ENCODE peak calls at places on chromosomes 16 and 17, in four cellular contexts. One of them, this sample, is unnamed.

GRCh38 chr16:49587511-49587910 is 213.9 kb downstream of the C16orf78 start:
- DNase-seq in lower leg skin: no peak
- DNase-seq in IMR-90: no peak
- DNase-seq in tibial nerve: no peak
- DNase-seq in this sample: no peak

GRCh38 chr17:48841395-48841831 is 10.6 kb downstream of the CALCOCO2 start:
- DNase-seq in lower leg skin: no peak
- DNase-seq in IMR-90: peak; percentile 76
- DNase-seq in tibial nerve: peak; percentile 75
- DNase-seq in this sample: peak; percentile 87

GRCh38 chr16:49075709-49076108 is 205.9 kb downstream of the CBLN1 start:
- DNase-seq in lower leg skin: peak; percentile 52
- DNase-seq in IMR-90: no peak
- DNase-seq in tibial nerve: no peak
- DNase-seq in this sample: no peak

GRCh38 chr17:75325827-75326586 is 36.8 kb upstream of the SLC25A19 start:
- DNase-seq in lower leg skin: no peak
- DNase-seq in IMR-90: peak; percentile 35
- DNase-seq in tibial nerve: no peak
- DNase-seq in this sample: peak; percentile 90

GRCh38 chr17:28727727-28728363 is 743 bp upstream of the NEK8 start:
- DNase-seq in lower leg skin: peak; percentile 93
- DNase-seq in IMR-90: peak; percentile 48
- DNase-seq in tibial nerve: no peak
- DNase-seq in this sample: peak; percentile 31

GRCh38 chr16:67181346-67181745 is 2.4 kb downstream of the MATCAP1 start:
- DNase-seq in lower leg skin: no peak
- DNase-seq in IMR-90: peak; percentile 92
- DNase-seq in tibial nerve: peak; percentile 33
- DNase-seq in this sample: peak; percentile 91

GRCh38 chr17:45834471-45835396 is 9.9 kb upstream of the SPPL2C start:
- DNase-seq in lower leg skin: no peak
- DNase-seq in IMR-90: no peak
- DNase-seq in tibial nerve: no peak
- DNase-seq in this sample: no peak

GRCh38 chr16:87303431-87303930 is 13.7 kb downstream of the C16orf95 start:
- DNase-seq in lower leg skin: no peak
- DNase-seq in IMR-90: peak; percentile 18
- DNase-seq in tibial nerve: no peak
- DNase-seq in this sample: peak; percentile 18

GRCh38 chr17:74008196-74008595 is 195.3 kb upstream of the RPL38 start:
- DNase-seq in lower leg skin: no peak
- DNase-seq in IMR-90: no peak
- DNase-seq in tibial nerve: no peak
- DNase-seq in this sample: no peak

GRCh38 chr16:85049864-85050263 is 22.3 kb downstream of the KIAA0513 start:
- DNase-seq in lower leg skin: no peak
- DNase-seq in IMR-90: no peak
- DNase-seq in tibial nerve: no peak
- DNase-seq in this sample: no peak

GRCh38 chr16:55056585-55057520 is 126.2 kb downstream of the IRX5 start:
- DNase-seq in lower leg skin: peak; percentile 81
- DNase-seq in IMR-90: no peak
- DNase-seq in tibial nerve: no peak
- DNase-seq in this sample: no peak

GRCh38 chr17:6684460-6684783 is 28.7 kb downstream of the SLC13A5 start:
- DNase-seq in lower leg skin: no peak
- DNase-seq in IMR-90: no peak
- DNase-seq in tibial nerve: no peak
- DNase-seq in this sample: no peak

GRCh38 chr17:18968945-18969887 is 17.3 kb downstream of the SLC5A10 start:
- DNase-seq in lower leg skin: no peak
- DNase-seq in IMR-90: no peak
- DNase-seq in tibial nerve: peak; percentile 7
- DNase-seq in this sample: no peak

GRCh38 chr17:60524463-60525346 is 1.3 kb downstream of the APPBP2 start:
- DNase-seq in lower leg skin: no peak
- DNase-seq in IMR-90: peak; percentile 37
- DNase-seq in tibial nerve: peak; percentile 5
- DNase-seq in this sample: peak; percentile 26

GRCh38 chr17:40058151-40058784 is 4.1 kb upstream of the MED24 start:
- DNase-seq in lower leg skin: no peak
- DNase-seq in IMR-90: peak; percentile 46
- DNase-seq in tibial nerve: no peak
- DNase-seq in this sample: peak; percentile 47

GRCh38 chr17:78583091-78583490 is 5.9 kb upstream of the DNAH17 start:
- DNase-seq in lower leg skin: no peak
- DNase-seq in IMR-90: no peak
- DNase-seq in tibial nerve: no peak
- DNase-seq in this sample: no peak

GRCh38 chr16:1150511-1150982 is 2.4 kb upstream of the CACNA1H start:
- DNase-seq in lower leg skin: no peak
- DNase-seq in IMR-90: peak; percentile 47
- DNase-seq in tibial nerve: no peak
- DNase-seq in this sample: no peak

GRCh38 chr17:56867948-56868376 is 34.0 kb downstream of the DGKE start:
- DNase-seq in lower leg skin: no peak
- DNase-seq in IMR-90: peak; percentile 67
- DNase-seq in tibial nerve: no peak
- DNase-seq in this sample: peak; percentile 74

GRCh38 chr16:106623-107324 is 28.7 kb downstream of the MPG start:
- DNase-seq in lower leg skin: no peak
- DNase-seq in IMR-90: peak; percentile 84
- DNase-seq in tibial nerve: peak; percentile 65
- DNase-seq in this sample: peak; percentile 90

GRCh38 chr17:57045868-57046671 is 39.0 kb upstream of the AKAP1 start:
- DNase-seq in lower leg skin: no peak
- DNase-seq in IMR-90: no peak
- DNase-seq in tibial nerve: no peak
- DNase-seq in this sample: no peak

GRCh38 chr16:473046-474043 is 47.9 kb downstream of the RAB11FIP3 start:
- DNase-seq in lower leg skin: no peak
- DNase-seq in IMR-90: peak; percentile 19
- DNase-seq in tibial nerve: no peak
- DNase-seq in this sample: no peak

GRCh38 chr16:9522589-9522988 is 431.1 kb downstream of the HAPSTR1 start:
- DNase-seq in lower leg skin: no peak
- DNase-seq in IMR-90: no peak
- DNase-seq in tibial nerve: no peak
- DNase-seq in this sample: no peak

GRCh38 chr16:9521749-9522370 is 430.4 kb downstream of the HAPSTR1 start:
- DNase-seq in lower leg skin: no peak
- DNase-seq in IMR-90: no peak
- DNase-seq in tibial nerve: no peak
- DNase-seq in this sample: no peak

GRCh38 chr16:9516444-9516843 is 425.0 kb downstream of the HAPSTR1 start:
- DNase-seq in lower leg skin: no peak
- DNase-seq in IMR-90: no peak
- DNase-seq in tibial nerve: no peak
- DNase-seq in this sample: no peak

GRCh38 chr16:9523994-9524393 is 432.6 kb downstream of the HAPSTR1 start:
- DNase-seq in lower leg skin: no peak
- DNase-seq in IMR-90: no peak
- DNase-seq in tibial nerve: no peak
- DNase-seq in this sample: no peak

GRCh38 chr16:9518054-9518453 is 426.6 kb downstream of the HAPSTR1 start:
- DNase-seq in lower leg skin: no peak
- DNase-seq in IMR-90: no peak
- DNase-seq in tibial nerve: no peak
- DNase-seq in this sample: no peak
- H3K4me3 ChIP-seq in lower leg skin: no peak overlapping the region
- H3K4me3 ChIP-seq in IMR-90: no peak overlapping the region
- H3K4me3 ChIP-seq in tibial nerve: no peak overlapping the region
- H3K4me3 ChIP-seq in this sample: no peak overlapping the region

DNA sequence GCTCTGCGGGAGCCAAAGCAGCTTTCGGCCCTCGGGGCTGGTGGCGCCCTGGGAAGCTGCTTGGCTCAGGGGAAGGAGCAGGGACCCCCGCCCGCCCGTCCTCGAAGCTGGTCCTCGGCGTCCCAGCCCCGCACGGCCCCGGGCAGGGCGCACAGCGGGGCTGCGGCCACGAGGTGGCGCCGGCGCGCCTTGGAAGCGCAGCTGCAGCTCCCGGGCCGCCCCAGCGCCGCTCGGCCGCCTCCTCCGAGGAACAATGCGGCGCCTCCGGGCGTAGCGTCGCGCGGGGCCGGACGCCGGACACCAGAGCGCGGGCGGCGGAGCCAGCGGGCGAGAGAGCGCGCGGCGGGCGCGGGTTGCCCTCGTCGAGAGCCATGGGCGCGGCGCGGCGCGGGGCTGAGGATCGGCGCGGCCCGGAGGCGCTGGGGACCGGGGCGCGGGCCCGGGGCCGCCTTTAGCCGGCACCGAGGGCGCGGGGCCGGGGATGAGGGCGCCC is at the start of gene MGAT5B:
- DNase-seq in lower leg skin: peak; percentile 90
- DNase-seq in IMR-90: peak; percentile 76
- DNase-seq in tibial nerve: peak; percentile 51
- DNase-seq in this sample: peak; percentile 80
- TF ChIP-seq CTCF in lower leg skin: no peak
- TF ChIP-seq CTCF in IMR-90: peak; percentile 94
- TF ChIP-seq CTCF in tibial nerve: peak; percentile 98
- TF ChIP-seq CTCF in this sample: peak; percentile 22

DNA sequence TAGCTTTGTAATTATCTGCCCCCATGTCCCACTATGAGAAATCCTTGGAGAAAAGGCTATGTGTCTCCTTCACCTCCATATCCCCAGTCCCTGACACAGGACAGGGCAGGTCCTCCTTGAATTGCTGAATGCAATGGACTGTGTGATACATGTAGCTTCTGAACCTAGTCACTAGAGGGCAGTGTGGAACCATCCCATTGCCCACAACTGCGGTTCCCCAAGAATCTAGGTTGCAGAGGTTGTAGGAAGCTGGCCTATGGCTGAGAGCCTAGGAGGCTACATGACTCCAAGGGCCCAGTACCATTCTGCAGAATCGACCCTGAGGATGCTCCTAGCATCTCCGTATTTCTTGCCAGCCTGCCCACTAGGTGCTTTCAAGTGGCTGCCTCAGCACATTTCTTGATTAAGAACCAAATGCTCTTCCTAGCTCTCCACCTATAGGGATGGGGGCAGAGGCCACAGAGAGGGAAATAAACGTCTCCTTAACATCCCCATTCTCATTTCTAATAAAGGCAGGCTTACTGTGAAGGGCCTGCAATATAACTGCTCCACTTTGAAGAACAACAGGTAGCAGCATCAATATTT is 394.0 kb downstream of the CA10 start:
- DNase-seq in lower leg skin: no peak
- DNase-seq in IMR-90: peak; percentile 45
- DNase-seq in tibial nerve: peak; percentile 24
- DNase-seq in this sample: peak; percentile 75
- H3K4me3 ChIP-seq in lower leg skin: no peak overlapping the region
- H3K4me3 ChIP-seq in IMR-90: no peak overlapping the region
- H3K4me3 ChIP-seq in tibial nerve: no peak overlapping the region
- H3K4me3 ChIP-seq in this sample: no peak overlapping the region

DNA sequence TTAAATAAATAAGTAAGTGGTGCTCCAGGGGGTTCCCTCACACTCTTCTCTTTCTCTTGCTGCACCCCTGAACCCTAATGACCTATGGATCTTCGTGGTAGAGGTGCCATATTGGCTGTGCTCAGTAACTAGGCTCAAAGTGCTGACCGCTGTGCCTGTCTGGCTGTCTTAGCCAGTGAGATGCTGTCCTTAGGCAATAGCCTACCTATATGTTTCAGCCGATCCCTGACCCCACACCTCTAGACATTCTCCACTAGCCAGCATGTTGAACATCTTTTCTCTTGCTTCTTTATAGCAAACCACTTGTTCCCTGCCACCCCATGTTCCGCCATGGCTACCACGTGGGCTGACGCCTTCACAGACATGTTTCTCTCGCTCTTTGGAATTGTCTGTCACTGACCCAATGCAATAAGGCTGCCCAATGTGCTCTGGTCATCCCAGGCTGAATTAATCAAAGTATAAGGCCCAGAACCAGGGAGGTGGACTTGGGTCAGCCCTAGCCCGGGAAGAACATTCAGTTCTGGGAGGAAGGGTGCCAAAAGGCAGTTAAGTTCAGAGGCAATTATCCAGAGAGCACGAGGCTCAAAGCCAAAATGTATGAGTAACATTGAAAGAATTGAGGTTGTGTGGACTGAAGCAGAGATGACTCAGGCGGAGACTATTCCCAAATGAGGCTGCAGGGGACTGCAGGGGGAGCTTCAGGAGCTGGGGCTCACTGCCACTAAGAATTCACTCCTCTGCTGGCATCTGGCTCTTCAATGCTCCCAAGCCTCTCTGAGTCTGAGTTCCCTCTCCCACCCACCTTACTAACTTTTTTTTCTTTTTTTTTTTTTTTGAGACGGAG is 28.7 kb upstream of the TNRC6A start:
- DNase-seq in lower leg skin: peak; percentile 89
- DNase-seq in IMR-90: peak; percentile 98
- DNase-seq in tibial nerve: peak; percentile 95
- DNase-seq in this sample: peak; percentile 97
- TF ChIP-seq CTCF in lower leg skin: no peak
- TF ChIP-seq CTCF in IMR-90: peak; percentile 51
- TF ChIP-seq CTCF in tibial nerve: peak; percentile 45
- TF ChIP-seq CTCF in this sample: peak; percentile 50

DNA sequence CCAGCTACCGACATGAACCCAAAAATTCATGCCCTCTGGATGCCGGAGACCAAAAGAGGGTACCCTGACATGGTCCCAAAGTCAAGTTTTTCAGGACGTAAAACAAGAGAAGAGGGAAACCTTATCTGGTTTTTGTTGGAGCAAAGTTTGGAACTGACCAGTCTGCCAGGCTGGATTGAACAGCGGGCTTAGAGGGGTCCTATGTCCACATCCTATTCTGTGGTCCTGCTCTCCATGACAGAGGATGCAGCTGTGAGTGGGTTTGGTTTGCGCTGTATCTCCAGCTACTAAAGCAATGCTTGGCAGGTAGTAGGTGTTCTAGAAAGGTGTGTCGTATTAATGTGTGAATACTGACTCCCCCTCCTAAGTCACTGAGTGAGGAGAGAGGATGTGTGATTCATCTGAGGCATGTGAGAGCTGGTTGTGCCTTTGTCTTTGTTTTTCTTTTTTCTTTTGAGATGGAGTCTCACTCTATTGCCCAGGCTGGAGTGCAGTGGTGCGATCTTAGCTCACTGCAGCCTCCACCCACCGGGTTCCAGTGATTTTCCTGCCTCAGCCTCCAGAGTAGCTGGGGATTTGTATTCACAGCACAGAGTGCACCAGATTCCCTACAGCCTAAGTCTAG is 31.0 kb downstream of the PMM2 start:
- DNase-seq in lower leg skin: peak; percentile 36
- DNase-seq in IMR-90: no peak
- DNase-seq in tibial nerve: no peak
- DNase-seq in this sample: peak; percentile 49
- H3K4me3 ChIP-seq in lower leg skin: no peak overlapping the region
- H3K4me3 ChIP-seq in IMR-90: no peak overlapping the region
- H3K4me3 ChIP-seq in tibial nerve: no peak overlapping the region
- H3K4me3 ChIP-seq in this sample: no peak overlapping the region

GRCh38 chr17:11925271-11926021 is 71.8 kb downstream of the ZNF18 start:
- DNase-seq in lower leg skin: no peak
- DNase-seq in IMR-90: no peak
- DNase-seq in tibial nerve: no peak
- DNase-seq in this sample: no peak

GRCh38 chr17:11921296-11921695 is 76.0 kb downstream of the ZNF18 start:
- DNase-seq in lower leg skin: no peak
- DNase-seq in IMR-90: no peak
- DNase-seq in tibial nerve: no peak
- DNase-seq in this sample: no peak

GRCh38 chr17:11917415-11917814 is 79.9 kb downstream of the ZNF18 start:
- DNase-seq in lower leg skin: no peak
- DNase-seq in IMR-90: no peak
- DNase-seq in tibial nerve: no peak
- DNase-seq in this sample: no peak

GRCh38 chr17:11928436-11928835 is 68.8 kb downstream of the ZNF18 start:
- DNase-seq in lower leg skin: no peak
- DNase-seq in IMR-90: no peak
- DNase-seq in tibial nerve: no peak
- DNase-seq in this sample: no peak

GRCh38 chr17:11922634-11923033 is 74.6 kb downstream of the ZNF18 start:
- DNase-seq in lower leg skin: no peak
- DNase-seq in IMR-90: no peak
- DNase-seq in tibial nerve: no peak
- DNase-seq in this sample: no peak
- TF ChIP-seq CTCF in lower leg skin: no peak
- TF ChIP-seq CTCF in IMR-90: no peak
- TF ChIP-seq CTCF in tibial nerve: no peak
- TF ChIP-seq CTCF in this sample: no peak